ENCODE peak calls at places on chromosomes 4 and X, in nine cellular contexts. M is RPMI7951; P is cardiac septum; Z is IMR-90; X is GM13976; Y is activated CD8-positive, alpha-beta memory T cell treated with anti-CD3 and anti-CD28 coated beads for 48 hours; W is GM06990; U is MCF 10A; C is NK-92 treated with Interleukin-12 subunit alpha and Interleukin-12 subunit beta, amount 100 ng/mL, for 24 hours. E is an unnamed sample.

GRCh38 chr4:37423310-37423709 is 178.8 kb downstream of the NWD2 start:
- DNase-seq in U (no peak), M (no peak), P (no peak), C (no peak), X (no peak), Y (no peak), Z (no peak), W (no peak), E (no peak)

GRCh38 chr4:2256156-2256731 is 5.7 kb downstream of the MXD4 start:
- DNase-seq in P (no peak), X (no peak), Z (no peak), Y (no peak), M (no peak), U (peak; percentile 66), W (peak; percentile 6), C (no peak), E (no peak)

GRCh38 chr4:57131849-57132745 is 21.9 kb upstream of the IGFBP7 start:
- DNase-seq in U (no peak), X (no peak), C (no peak), Z (peak; percentile 24), W (no peak), M (peak; percentile 30), Y (no peak), P (no peak), E (no peak)

GRCh38 chr4:84912741-84913140 is 53.7 kb downstream of the WDFY3 start:
- DNase-seq in C (no peak), Z (no peak), U (no peak), X (no peak), W (no peak), M (no peak), P (no peak), Y (no peak), E (no peak)

GRCh38 chr4:112860731-112861377 is 188.6 kb upstream of the ANK2 start:
- DNase-seq in X (no peak), U (no peak), C (no peak), W (no peak), P (no peak), Y (no peak), Z (no peak), M (no peak), E (no peak)

GRCh38 chr4:152606800-152607577 is 71.1 kb upstream of the FBXW7 start:
- DNase-seq in C (no peak), U (no peak), W (no peak), Z (no peak), M (no peak), Y (no peak), P (no peak), X (no peak), E (no peak)

GRCh38 chr4:11791808-11792207 is 363.1 kb upstream of the HS3ST1 start:
- DNase-seq in X (no peak), Z (no peak), U (no peak), P (no peak), M (no peak), C (no peak), Y (no peak), W (no peak), E (no peak)

GRCh38 chr4:98514930-98515809 is 143.2 kb downstream of the TSPAN5 start:
- DNase-seq in P (no peak), Z (peak; percentile 54), Y (no peak), W (no peak), U (no peak), M (peak; percentile 58), X (no peak), C (no peak), E (no peak)

GRCh38 chrX:16807548-16807947 is 21.3 kb downstream of the TXLNG start:
- DNase-seq in X (no peak), W (no peak), Z (peak; percentile 38), M (no peak), U (peak; percentile 40), P (no peak), Y (no peak), C (no peak), E (no peak)

GRCh38 chr4:24646777-24647460 is 62.6 kb upstream of the DHX15 start:
- DNase-seq in X (no peak), M (no peak), W (no peak), Y (no peak), U (peak; percentile 53), Z (no peak), P (no peak), C (no peak), E (no peak)

GRCh38 chrX:149871940-149872339 is 9.0 kb upstream of the MAGEA8 start:
- DNase-seq in U (peak; percentile 56), Z (no peak), M (peak; percentile 33), C (peak; percentile 10), W (peak; percentile 57), P (no peak), X (peak; percentile 47), Y (peak; percentile 24), E (no peak)

GRCh38 chr4:43556262-43556661 is 663.7 kb downstream of the GRXCR1 start:
- DNase-seq in U (no peak), Z (no peak), M (no peak), Y (no peak), W (no peak), X (no peak), C (no peak), P (no peak), E (no peak)

GRCh38 chr4:88178633-88179231 is 20.3 kb upstream of the ABCG2 start:
- DNase-seq in M (no peak), X (no peak), C (no peak), P (no peak), Z (no peak), W (no peak), Y (no peak), U (peak; percentile 3), E (no peak)

GRCh38 chr4:20984011-20984836 is 284.0 kb downstream of the PACRGL start:
- DNase-seq in Y (no peak), M (no peak), Z (no peak), X (no peak), C (no peak), P (no peak), W (no peak), U (no peak), E (no peak)

GRCh38 chr4:37994569-37994968 is 34.4 kb downstream of the PTTG2 start:
- DNase-seq in W (no peak), X (peak; percentile 45), Z (no peak), U (no peak), M (no peak), Y (no peak), C (no peak), P (no peak), E (no peak)

GRCh38 chr4:160318567-160319220 is 1215.8 kb downstream of the RAPGEF2 start:
- DNase-seq in W (no peak), P (no peak), Z (no peak), Y (no peak), X (no peak), C (no peak), U (peak; percentile 53), M (peak; percentile 0), E (no peak)

GRCh38 chr4:1798530-1799363 is 5.7 kb downstream of the FGFR3 start:
- DNase-seq in X (no peak), M (no peak), P (no peak), U (no peak), C (no peak), Z (no peak), W (no peak), Y (no peak), E (no peak)

GRCh38 chrX:71227370-71228062 is 4.5 kb downstream of the GJB1 start:
- DNase-seq in X (no peak), C (no peak), P (no peak), Y (no peak), W (no peak), M (no peak), Z (no peak), U (no peak), E (no peak)